ENCODE peak calls at places on chromosome 3, in seven cellular contexts. A is endodermal cell; W is mammary epithelial cell; Q is effector memory CD4-positive, alpha-beta T cell; Z is cardiac muscle cell; M is HCT116; C is pancreas. O is an unnamed sample.

GRCh38 chr3:53845103-53845880 is 927 bp downstream of the CHDH start:
- DNase-seq in A (peak; percentile 93), W (peak; percentile 37), Q (no peak), Z (peak; percentile 40), M (peak; percentile 49), C (peak; percentile 69), O (peak; percentile 68)

GRCh38 chr3:140913728-140914127 is 27.9 kb upstream of the SLC25A36 start:
- DNase-seq in A (no peak), W (no peak), Q (no peak), Z (no peak), M (no peak), C (no peak), O (no peak)

GRCh38 chr3:124177070-124177469 is 185.1 kb upstream of the ROPN1 start:
- DNase-seq in A (no peak), W (no peak), Q (no peak), Z (no peak), M (no peak), C (no peak), O (no peak)

GRCh38 chr3:188230962-188231361 is 77.0 kb downstream of the LPP start:
- DNase-seq in A (no peak), W (peak; percentile 75), Q (no peak), Z (no peak), M (peak; percentile 16), C (no peak), O (no peak)

GRCh38 chr3:20039082-20039764 is 1.0 kb upstream of the KAT2B start:
- DNase-seq in A (no peak), W (no peak), Q (no peak), Z (no peak), M (no peak), C (no peak), O (no peak)

GRCh38 chr3:52313774-52314188 is 2.3 kb upstream of the DNAH1 start:
- DNase-seq in A (no peak), W (peak; percentile 55), Q (no peak), Z (peak; percentile 30), M (no peak), C (no peak), O (peak; percentile 35)

GRCh38 chr3:20658491-20658890 is 472.5 kb upstream of the SGO1 start:
- DNase-seq in A (no peak), W (no peak), Q (no peak), Z (peak; percentile 20), M (no peak), C (no peak), O (no peak)

GRCh38 chr3:175456496-175456895 is 597.4 kb downstream of the NAALADL2 start:
- DNase-seq in A (no peak), W (peak; percentile 17), Q (no peak), Z (peak; percentile 2), M (no peak), C (no peak), O (no peak)

GRCh38 chr3:117097356-117097755 is 387.8 kb downstream of the TUSC7 start:
- DNase-seq in A (no peak), W (no peak), Q (no peak), Z (no peak), M (no peak), C (no peak), O (no peak)

GRCh38 chr3:16069149-16069922 is 105.1 kb upstream of the GALNT15 start:
- DNase-seq in A (no peak), W (peak; percentile 68), Q (no peak), Z (peak; percentile 90), M (no peak), C (no peak), O (no peak)

GRCh38 chr3:125192190-125193035 is 20.1 kb downstream of the SLC12A8 start:
- DNase-seq in A (peak; percentile 86), W (no peak), Q (no peak), Z (no peak), M (no peak), C (no peak), O (no peak)

GRCh38 chr3:57755368-57756021 is 614 bp upstream of the SLMAP start:
- DNase-seq in A (no peak), W (peak; percentile 68), Q (no peak), Z (peak; percentile 60), M (peak; percentile 68), C (no peak), O (peak; percentile 44)

GRCh38 chr3:16837602-16838001 is 47.2 kb upstream of the PLCL2 start:
- DNase-seq in A (no peak), W (no peak), Q (no peak), Z (no peak), M (no peak), C (no peak), O (no peak)

GRCh38 chr3:177050466-177051237 is 146.6 kb downstream of the TBL1XR1 start:
- DNase-seq in A (no peak), W (peak; percentile 24), Q (no peak), Z (peak; percentile 79), M (peak; percentile 19), C (no peak), O (no peak)

GRCh38 chr3:150409125-150409526 is 1.0 kb downstream of the TSC22D2 start:
- DNase-seq in A (no peak), W (no peak), Q (no peak), Z (no peak), M (no peak), C (no peak), O (no peak)

GRCh38 chr3:4906107-4906621 is 73.1 kb upstream of the BHLHE40 start:
- DNase-seq in A (no peak), W (peak; percentile 98), Q (no peak), Z (peak; percentile 49), M (no peak), C (no peak), O (no peak)

GRCh38 chr3:72756900-72757299 is 91.3 kb downstream of the SHQ1 start:
- DNase-seq in A (no peak), W (no peak), Q (no peak), Z (no peak), M (no peak), C (no peak), O (no peak)

GRCh38 chr3:184582583-184582982 is 21.0 kb downstream of the EPHB3 start:
- DNase-seq in A (peak; percentile 80), W (no peak), Q (no peak), Z (peak; percentile 62), M (no peak), C (no peak), O (peak; percentile 53)

GRCh38 chr3:149512073-149512782 is 37.7 kb downstream of the TM4SF4 start:
- DNase-seq in A (peak; percentile 90), W (peak; percentile 36), Q (no peak), Z (peak; percentile 75), M (peak; percentile 50), C (peak; percentile 55), O (no peak)

GRCh38 chr3:190811775-190812480 is 50.6 kb downstream of the GMNC start:
- DNase-seq in A (peak; percentile 78), W (peak; percentile 40), Q (no peak), Z (peak; percentile 75), M (peak; percentile 67), C (no peak), O (peak; percentile 27)

GRCh38 chr3:185900228-185900627 is 37.6 kb downstream of the TRA2B start:
- DNase-seq in A (no peak), W (peak; percentile 98), Q (no peak), Z (peak; percentile 82), M (peak; percentile 70), C (peak; percentile 13), O (no peak)

DNA sequence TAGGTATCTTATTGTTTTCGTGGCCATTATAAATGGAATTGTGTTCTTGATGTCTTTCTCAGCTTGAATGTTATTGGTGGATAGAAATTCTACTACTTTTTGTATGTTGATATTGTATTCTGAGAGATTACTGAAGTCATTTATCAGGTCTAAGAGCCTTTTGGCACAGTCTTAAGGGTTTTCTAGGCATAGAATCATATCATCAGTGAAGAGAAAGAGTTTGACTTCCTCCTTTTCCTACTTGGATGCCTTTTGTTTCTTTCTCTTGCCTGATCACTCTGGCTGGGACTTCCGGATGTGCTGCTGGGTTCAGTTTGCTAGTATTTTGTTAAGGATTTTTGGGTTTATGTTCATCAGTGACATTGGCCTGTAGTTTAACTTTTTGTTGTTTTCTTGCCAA is 527.1 kb downstream of the GRM7 start:
- DNase-seq in A (no peak), W (no peak), Q (no peak), Z (no peak), M (no peak), C (no peak), O (no peak)
- H3K9me3 ChIP-seq in A (no peaks in the 10 kb centered on the region), W (no peaks in the 10 kb centered on the region), Q (no peaks in the 10 kb centered on the region), Z (no peaks in the 10 kb centered on the region), M (no peaks in the 10 kb centered on the region), C (no peaks in the 10 kb centered on the region), O (no peaks in the 10 kb centered on the region)

DNA sequence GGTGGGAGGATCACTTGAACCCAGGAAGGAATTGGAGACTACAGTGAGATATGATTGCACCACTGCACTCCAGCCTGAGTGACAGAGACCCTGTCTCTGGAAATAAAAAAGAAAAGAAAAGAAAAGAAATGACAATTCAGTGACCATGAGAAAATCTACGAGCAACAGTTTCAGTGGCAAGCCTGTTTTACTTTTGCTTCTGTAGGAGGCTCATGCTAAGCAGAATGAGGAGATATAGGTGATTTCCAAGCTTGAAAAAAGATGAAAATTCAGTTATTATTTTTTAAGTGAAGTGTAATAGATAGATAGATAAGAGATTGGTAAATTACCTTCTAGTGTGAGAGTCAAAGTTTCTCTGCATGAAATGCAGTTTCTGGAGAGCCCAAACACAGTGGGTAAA is 651.1 kb downstream of the GRM7 start:
- DNase-seq in A (no peak), W (no peak), Q (no peak), Z (no peak), M (no peak), C (no peak), O (no peak)
- H3K9me3 ChIP-seq in A (no peaks in the 10 kb centered on the region), W (no peaks in the 10 kb centered on the region), Q (no peaks in the 10 kb centered on the region), Z (no peaks in the 10 kb centered on the region), M (no peaks in the 10 kb centered on the region), C (no peaks in the 10 kb centered on the region), O (no peaks in the 10 kb centered on the region)

GRCh38 chr3:178288074-178288473 is 248.2 kb upstream of the KCNMB2 start:
- DNase-seq in A (no peak), W (no peak), Q (no peak), Z (no peak), M (no peak), C (no peak), O (no peak)

GRCh38 chr3:178289544-178290160 is 246.6 kb upstream of the KCNMB2 start:
- DNase-seq in A (no peak), W (peak; percentile 22), Q (no peak), Z (peak; percentile 80), M (no peak), C (no peak), O (peak; percentile 19)

DNA sequence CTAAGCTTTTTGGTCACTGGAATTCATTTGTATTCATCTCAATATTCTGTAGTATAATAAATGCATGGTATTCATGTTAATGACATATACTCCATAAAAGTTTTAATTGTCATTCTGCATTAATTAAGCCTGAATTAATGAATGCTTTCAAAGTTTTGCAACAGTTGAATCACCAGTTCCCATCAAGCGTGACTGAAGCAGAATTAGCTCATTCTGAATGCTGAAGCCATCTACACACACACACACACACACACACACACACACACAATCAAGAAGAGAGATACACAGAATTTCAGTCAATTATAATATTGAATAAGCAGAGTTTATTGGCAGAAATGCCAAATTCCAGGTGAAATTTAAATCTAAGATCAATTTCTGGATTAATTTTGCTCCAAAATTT is 252.1 kb upstream of the KCNMB2 start:
- DNase-seq in A (no peak), W (no peak), Q (no peak), Z (no peak), M (no peak), C (no peak), O (no peak)
- H3K9me3 ChIP-seq in A (peaks cover 14% of the 10 kb centered on the region), W (no peaks in the 10 kb centered on the region), Q (peaks cover 6% of the 10 kb centered on the region), Z (no peaks in the 10 kb centered on the region), M (no peaks in the 10 kb centered on the region), C (no peaks in the 10 kb centered on the region), O (peaks cover 10% of the 10 kb centered on the region)

DNA sequence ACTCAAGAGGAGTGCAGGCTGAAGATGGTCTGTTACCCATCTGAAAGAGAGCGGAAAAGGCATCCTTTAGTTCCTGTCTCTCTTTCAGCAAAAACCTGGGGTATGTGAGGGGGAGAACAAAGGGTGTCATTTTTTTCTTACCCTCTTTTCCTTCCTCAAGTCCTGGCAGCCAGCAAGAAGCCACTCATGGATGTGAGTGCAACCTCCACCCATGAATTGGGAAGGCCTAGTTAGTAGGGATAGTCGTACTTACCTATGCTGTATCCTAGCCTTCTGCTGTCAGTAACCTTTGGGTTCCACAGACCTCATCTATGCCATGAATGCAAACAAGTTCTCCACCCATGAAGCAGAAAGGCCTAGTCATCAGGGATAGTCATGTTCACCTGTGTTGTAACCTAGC is 472.8 kb downstream of the ZIC1 start:
- DNase-seq in A (no peak), W (no peak), Q (no peak), Z (no peak), M (peak; percentile 15), C (no peak), O (no peak)
- H3K9me3 ChIP-seq in A (peaks cover 67% of the 10 kb centered on the region), W (peaks cover 10% of the 10 kb centered on the region), Q (no peaks in the 10 kb centered on the region), Z (no peaks in the 10 kb centered on the region), M (no peaks in the 10 kb centered on the region), C (no peaks in the 10 kb centered on the region), O (peaks cover 31% of the 10 kb centered on the region)

O was measured in mucosa of descending colon.